ENCODE peak calls at places on chromosomes 2 and 18, in five cellular contexts. One of them, this sample, is unnamed.

GRCh38 chr18:60910534-60910933 is 422.7 kb upstream of the CDH20 start:
- DNase-seq in spleen: no peak
- DNase-seq in A549: no peak
- DNase-seq in Peyer's patch: no peak
- DNase-seq in GM23338: no peak
- DNase-seq in this sample: peak; percentile 88

GRCh38 chr2:189265696-189266320 is 86.2 kb upstream of the COL5A2 start:
- DNase-seq in A549: no peak
- DNase-seq in spleen: no peak
- DNase-seq in GM23338: no peak
- DNase-seq in Peyer's patch: no peak
- DNase-seq in this sample: no peak

GRCh38 chr2:124575497-124575896 is 550.4 kb downstream of the CNTNAP5 start:
- DNase-seq in Peyer's patch: no peak
- DNase-seq in GM23338: no peak
- DNase-seq in A549: no peak
- DNase-seq in spleen: no peak
- DNase-seq in this sample: no peak

GRCh38 chr2:237863659-237864029 is 4.2 kb downstream of the RAMP1 start:
- DNase-seq in GM23338: no peak
- DNase-seq in spleen: peak; percentile 44
- DNase-seq in A549: no peak
- DNase-seq in Peyer's patch: peak; percentile 27
- DNase-seq in this sample: no peak

GRCh38 chr2:155844481-155844880 is 488.0 kb downstream of the NR4A2 start:
- DNase-seq in Peyer's patch: no peak
- DNase-seq in A549: no peak
- DNase-seq in spleen: no peak
- DNase-seq in GM23338: no peak
- DNase-seq in this sample: no peak

GRCh38 chr2:150211164-150211631 is 276.3 kb downstream of the RND3 start:
- DNase-seq in spleen: no peak
- DNase-seq in GM23338: no peak
- DNase-seq in A549: no peak
- DNase-seq in Peyer's patch: no peak
- DNase-seq in this sample: peak; percentile 94

GRCh38 chr2:192029089-192029488 is 165.6 kb downstream of the TMEFF2 start:
- DNase-seq in Peyer's patch: no peak
- DNase-seq in A549: no peak
- DNase-seq in GM23338: peak; percentile 87
- DNase-seq in spleen: no peak
- DNase-seq in this sample: no peak

GRCh38 chr18:6558770-6559169 is 144.1 kb upstream of the L3MBTL4 start:
- DNase-seq in GM23338: no peak
- DNase-seq in A549: no peak
- DNase-seq in Peyer's patch: no peak
- DNase-seq in spleen: no peak
- DNase-seq in this sample: no peak

GRCh38 chr2:184558713-184559464 is 39.4 kb upstream of the ZNF804A start:
- DNase-seq in GM23338: no peak
- DNase-seq in A549: no peak
- DNase-seq in spleen: no peak
- DNase-seq in Peyer's patch: no peak
- DNase-seq in this sample: peak; percentile 4

GRCh38 chr2:240213476-240214391 is 73.3 kb upstream of the OTOS start:
- DNase-seq in Peyer's patch: peak; percentile 33
- DNase-seq in A549: no peak
- DNase-seq in spleen: peak; percentile 65
- DNase-seq in GM23338: no peak
- DNase-seq in this sample: no peak

GRCh38 chr2:128644745-128645256 is 326.1 kb upstream of the HS6ST1 start:
- DNase-seq in spleen: peak; percentile 34
- DNase-seq in A549: no peak
- DNase-seq in Peyer's patch: peak; percentile 26
- DNase-seq in GM23338: peak; percentile 83
- DNase-seq in this sample: no peak

GRCh38 chr2:230205034-230205433 is 14.8 kb downstream of the SP110 start:
- DNase-seq in GM23338: no peak
- DNase-seq in A549: no peak
- DNase-seq in Peyer's patch: no peak
- DNase-seq in spleen: no peak
- DNase-seq in this sample: no peak

GRCh38 chr2:74199275-74199701 is 873 bp downstream of the MTHFD2 start:
- DNase-seq in Peyer's patch: no peak
- DNase-seq in GM23338: no peak
- DNase-seq in spleen: no peak
- DNase-seq in A549: no peak
- DNase-seq in this sample: no peak

GRCh38 chr2:4152051-4152450 is 448.7 kb downstream of the DCDC2C start:
- DNase-seq in GM23338: no peak
- DNase-seq in Peyer's patch: no peak
- DNase-seq in A549: no peak
- DNase-seq in spleen: no peak
- DNase-seq in this sample: no peak

GRCh38 chr2:206084870-206085741 is 868 bp downstream of the INO80D start:
- DNase-seq in A549: no peak
- DNase-seq in GM23338: peak; percentile 52
- DNase-seq in Peyer's patch: peak; percentile 59
- DNase-seq in spleen: peak; percentile 89
- DNase-seq in this sample: peak; percentile 12

GRCh38 chr2:216606551-216607527 is 26.4 kb upstream of the IGFBP2 start:
- DNase-seq in Peyer's patch: no peak
- DNase-seq in A549: no peak
- DNase-seq in spleen: peak; percentile 82
- DNase-seq in GM23338: peak; percentile 84
- DNase-seq in this sample: no peak

GRCh38 chr2:70627499-70627898 is 73.9 kb upstream of the TGFA start:
- DNase-seq in GM23338: no peak
- DNase-seq in A549: no peak
- DNase-seq in Peyer's patch: no peak
- DNase-seq in spleen: no peak
- DNase-seq in this sample: peak; percentile 8

GRCh38 chr2:231922945-231923344 is 3.3 kb downstream of the NPPC start:
- DNase-seq in A549: no peak
- DNase-seq in Peyer's patch: no peak
- DNase-seq in spleen: peak; percentile 47
- DNase-seq in GM23338: no peak
- DNase-seq in this sample: no peak

GRCh38 chr2:145027073-145027459 is 507.1 kb upstream of the ZEB2 start:
- DNase-seq in GM23338: no peak
- DNase-seq in A549: no peak
- DNase-seq in spleen: no peak
- DNase-seq in Peyer's patch: no peak
- DNase-seq in this sample: no peak

GRCh38 chr2:201759567-201759966 is 21.2 kb downstream of the ALS2 start:
- DNase-seq in Peyer's patch: no peak
- DNase-seq in spleen: no peak
- DNase-seq in A549: no peak
- DNase-seq in GM23338: no peak
- DNase-seq in this sample: no peak

GRCh38 chr18:11470941-11471340 is 138.5 kb upstream of the SLC35G4 start:
- DNase-seq in spleen: no peak
- DNase-seq in A549: no peak
- DNase-seq in GM23338: no peak
- DNase-seq in Peyer's patch: no peak
- DNase-seq in this sample: no peak

GRCh38 chr2:153268941-153269461 is 209.6 kb downstream of the RPRM start:
- DNase-seq in GM23338: no peak
- DNase-seq in A549: no peak
- DNase-seq in spleen: no peak
- DNase-seq in Peyer's patch: no peak
- DNase-seq in this sample: no peak

GRCh38 chr2:234165421-234165820 is 114.9 kb downstream of the SPP2 start:
- DNase-seq in Peyer's patch: no peak
- DNase-seq in A549: no peak
- DNase-seq in spleen: no peak
- DNase-seq in GM23338: no peak
- DNase-seq in this sample: peak; percentile 32

GRCh38 chr2:128264881-128265607 is 53.6 kb downstream of the HS6ST1 start:
- DNase-seq in spleen: no peak
- DNase-seq in A549: no peak
- DNase-seq in Peyer's patch: no peak
- DNase-seq in GM23338: no peak
- DNase-seq in this sample: no peak

GRCh38 chr2:13522096-13522495 is 805.4 kb downstream of the TRIB2 start:
- DNase-seq in A549: no peak
- DNase-seq in GM23338: no peak
- DNase-seq in spleen: no peak
- DNase-seq in Peyer's patch: no peak
- DNase-seq in this sample: no peak

GRCh38 chr2:133854603-133855200 is 286.4 kb upstream of the NCKAP5 start:
- DNase-seq in Peyer's patch: no peak
- DNase-seq in A549: no peak
- DNase-seq in GM23338: no peak
- DNase-seq in spleen: no peak
- DNase-seq in this sample: no peak

GRCh38 chr2:216942016-216942415 is 82.2 kb upstream of the TNP1 start:
- DNase-seq in GM23338: no peak
- DNase-seq in Peyer's patch: no peak
- DNase-seq in A549: no peak
- DNase-seq in spleen: no peak
- DNase-seq in this sample: no peak

DNA sequence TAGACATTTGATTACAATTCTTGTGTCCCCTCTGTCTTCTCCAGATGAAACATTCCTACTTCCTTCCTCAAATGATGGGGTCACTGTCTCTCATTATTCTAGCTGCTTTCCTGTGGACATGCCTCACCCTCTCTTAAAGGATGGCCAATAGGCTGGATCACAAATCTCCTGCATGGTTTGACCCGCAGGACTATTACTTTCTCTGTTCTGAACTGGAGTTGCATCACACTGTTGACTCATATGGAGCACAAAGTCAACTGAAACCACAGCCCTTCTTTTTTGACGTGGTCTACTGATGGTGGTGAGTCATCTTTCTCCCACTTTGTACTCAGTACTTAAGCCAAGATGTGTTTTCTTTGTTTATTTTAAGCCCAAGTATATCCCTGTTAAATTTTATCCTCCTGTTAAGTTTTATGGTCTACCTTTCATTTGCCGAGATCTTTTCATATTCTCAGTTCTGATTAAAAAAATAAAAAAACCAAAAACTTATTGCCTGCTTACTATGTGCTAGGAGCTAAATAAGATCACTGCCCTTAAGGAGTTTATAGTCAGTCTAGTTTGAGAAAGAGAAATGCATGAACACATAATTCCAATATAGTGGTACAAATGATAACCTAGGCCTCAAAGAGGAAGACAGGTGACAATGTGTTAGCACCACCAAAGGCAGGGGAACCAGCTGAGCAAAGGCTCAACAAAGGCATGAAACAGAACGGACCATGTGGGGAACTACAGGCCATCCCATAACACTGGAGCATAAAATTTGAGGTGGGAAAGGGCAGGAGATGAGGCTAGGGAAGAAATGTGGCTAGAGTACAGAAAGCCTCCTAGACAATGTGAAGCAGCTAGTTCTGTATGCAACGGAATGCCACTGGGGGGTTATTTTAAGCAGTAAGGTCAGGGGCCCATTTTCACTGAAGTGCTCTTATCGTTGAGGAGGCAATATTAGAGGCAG is 67.6 kb upstream of the ZFP36L2 start:
- DNase-seq in spleen: no peak
- DNase-seq in A549: peak; percentile 94
- DNase-seq in Peyer's patch: peak; percentile 64
- DNase-seq in GM23338: no peak
- DNase-seq in this sample: peak; percentile 99
- H3K4me3 ChIP-seq in spleen: no peak overlapping the region
- H3K4me3 ChIP-seq in A549: peak overlapping the region; percentile 1
- H3K4me3 ChIP-seq in Peyer's patch: no peak overlapping the region
- H3K4me3 ChIP-seq in GM23338: no peak overlapping the region
- H3K4me3 ChIP-seq in this sample: no peak overlapping the region

DNA sequence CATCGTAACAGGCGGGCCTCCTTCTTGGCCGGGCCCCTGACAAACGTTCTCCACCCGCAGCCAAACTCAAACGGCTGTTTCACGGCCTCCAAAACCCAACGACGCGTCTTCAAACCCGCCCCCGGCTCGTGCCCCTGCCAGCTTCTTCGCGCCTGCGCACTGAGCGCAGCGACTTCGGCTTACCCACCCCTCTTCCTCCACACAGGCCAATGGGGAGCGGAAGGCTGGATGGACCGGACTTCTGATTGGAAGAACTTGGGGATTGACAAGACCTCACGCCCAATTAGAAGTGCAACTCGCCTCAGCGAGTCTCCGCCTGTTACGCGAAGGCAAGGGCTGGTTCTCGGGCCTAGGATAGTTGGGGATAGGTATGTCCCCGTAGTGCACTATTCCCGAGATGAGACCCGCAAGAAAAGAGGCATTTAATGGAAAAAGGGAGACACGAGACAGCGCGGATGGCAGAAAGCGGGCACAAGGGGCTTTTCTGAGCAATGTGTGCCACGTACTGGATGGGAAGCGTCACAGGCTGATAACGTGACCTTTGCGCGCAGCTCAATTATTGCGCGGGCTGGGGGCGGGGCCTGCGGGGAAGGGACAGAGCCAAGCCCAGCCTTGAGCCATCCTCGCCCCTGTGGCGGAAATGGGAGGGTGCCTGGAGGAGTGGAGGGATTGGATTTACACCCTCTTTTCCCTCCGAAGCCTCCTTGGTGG is at the start of gene LAPTM4A:
- DNase-seq in Peyer's patch: peak; percentile 99
- DNase-seq in spleen: peak; percentile 99
- DNase-seq in GM23338: peak; percentile 100
- DNase-seq in A549: peak; percentile 99
- DNase-seq in this sample: peak; percentile 100
- TF ChIP-seq CTCF in Peyer's patch: peak; percentile 51
- TF ChIP-seq CTCF in spleen: no peak
- TF ChIP-seq CTCF in GM23338: no peak
- TF ChIP-seq CTCF in A549: no peak
- TF ChIP-seq CTCF in this sample: peak; percentile 5

DNA sequence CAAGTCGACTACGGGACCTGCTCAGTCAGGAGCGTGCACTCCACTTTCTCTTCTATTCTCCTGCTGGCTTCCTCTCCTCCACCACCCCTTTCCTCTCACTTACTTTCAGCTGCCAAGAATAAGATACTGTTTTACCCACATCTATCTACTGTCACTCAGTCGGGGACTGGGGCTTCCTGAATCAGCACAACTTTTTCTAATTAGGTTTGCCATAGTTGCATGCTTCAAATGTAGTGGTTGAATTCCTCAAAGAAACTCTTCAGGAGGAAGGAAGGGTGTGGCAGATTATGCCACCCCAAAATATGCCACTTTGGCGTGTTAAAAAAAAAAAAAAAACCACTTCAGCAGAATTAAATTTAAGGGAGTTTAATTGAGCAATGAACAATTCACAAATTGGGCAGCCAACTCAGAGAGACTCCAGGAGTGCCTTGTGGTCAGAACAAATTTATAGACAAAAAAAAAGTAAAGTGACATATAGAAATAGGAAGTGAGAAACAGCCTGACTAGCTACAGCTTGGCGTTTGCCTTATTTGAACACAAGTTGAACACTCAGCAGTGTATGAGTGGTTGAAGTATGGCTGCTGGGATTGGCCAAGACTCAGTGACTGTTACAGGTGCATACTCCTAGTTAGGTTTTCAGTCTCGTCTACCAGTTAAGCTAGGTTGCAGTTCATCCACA is 32.5 kb upstream of the RMDN2 start:
- DNase-seq in A549: no peak
- DNase-seq in spleen: no peak
- DNase-seq in GM23338: no peak
- DNase-seq in Peyer's patch: no peak
- DNase-seq in this sample: no peak
- H3K4me3 ChIP-seq in A549: no peak overlapping the region
- H3K4me3 ChIP-seq in spleen: peak overlapping the region; percentile 27
- H3K4me3 ChIP-seq in GM23338: no peak overlapping the region
- H3K4me3 ChIP-seq in Peyer's patch: no peak overlapping the region
- H3K4me3 ChIP-seq in this sample: no peak overlapping the region

GRCh38 chr2:47653909-47654789 is 128.8 kb upstream of the MSH6 start:
- DNase-seq in spleen: no peak
- DNase-seq in Peyer's patch: peak; percentile 46
- DNase-seq in A549: no peak
- DNase-seq in GM23338: peak; percentile 70
- DNase-seq in this sample: no peak
- TF ChIP-seq CTCF in spleen: no peak
- TF ChIP-seq CTCF in Peyer's patch: no peak
- TF ChIP-seq CTCF in A549: peak; percentile 11
- TF ChIP-seq CTCF in GM23338: peak; percentile 69
- TF ChIP-seq CTCF in this sample: peak; percentile 20